ENCODE peak calls at places on chromosomes 11 and 22, in six cellular contexts. One of them, this sample, is unnamed.
A peak's percentile ranks its signal among the peaks of the same experiment; 100 is the strongest.

GRCh38 chr11:128462802-128463385 is 124.5 kb downstream of the ETS1 start:
- DNase-seq in SW480: no peak
- DNase-seq in T-helper 9 cell: no peak
- DNase-seq in brain microvascular endothelial cell: no peak
- DNase-seq in HCT116: no peak
- DNase-seq in mammary epithelial cell: no peak
- DNase-seq in this sample: no peak

GRCh38 chr11:111097191-111097590 is 148.3 kb upstream of the POU2AF2 start:
- DNase-seq in T-helper 9 cell: no peak
- DNase-seq in SW480: peak; percentile 46
- DNase-seq in brain microvascular endothelial cell: no peak
- DNase-seq in HCT116: peak; percentile 3
- DNase-seq in mammary epithelial cell: no peak
- DNase-seq in this sample: peak; percentile 56

GRCh38 chr11:295351-296205 is 3.7 kb downstream of the IFITM5 start:
- DNase-seq in brain microvascular endothelial cell: no peak
- DNase-seq in HCT116: no peak
- DNase-seq in mammary epithelial cell: no peak
- DNase-seq in SW480: no peak
- DNase-seq in T-helper 9 cell: no peak
- DNase-seq in this sample: no peak

GRCh38 chr11:114073506-114074381 is 14.2 kb downstream of the ZBTB16 start:
- DNase-seq in HCT116: no peak
- DNase-seq in SW480: no peak
- DNase-seq in T-helper 9 cell: no peak
- DNase-seq in brain microvascular endothelial cell: no peak
- DNase-seq in mammary epithelial cell: no peak
- DNase-seq in this sample: no peak

GRCh38 chr11:61375709-61376108 is 13.5 kb downstream of the TMEM138 start:
- DNase-seq in mammary epithelial cell: no peak
- DNase-seq in T-helper 9 cell: no peak
- DNase-seq in brain microvascular endothelial cell: no peak
- DNase-seq in HCT116: no peak
- DNase-seq in SW480: no peak
- DNase-seq in this sample: no peak

GRCh38 chr22:46606886-46607285 is 13.3 kb upstream of the GRAMD4 start:
- DNase-seq in brain microvascular endothelial cell: no peak
- DNase-seq in SW480: no peak
- DNase-seq in mammary epithelial cell: no peak
- DNase-seq in T-helper 9 cell: no peak
- DNase-seq in HCT116: no peak
- DNase-seq in this sample: no peak

GRCh38 chr11:69213315-69213714 is 57.6 kb downstream of the SMIM38 start:
- DNase-seq in HCT116: no peak
- DNase-seq in SW480: no peak
- DNase-seq in T-helper 9 cell: no peak
- DNase-seq in mammary epithelial cell: peak; percentile 48
- DNase-seq in brain microvascular endothelial cell: no peak
- DNase-seq in this sample: peak; percentile 12

GRCh38 chr11:2572491-2573239 is 127.1 kb downstream of the KCNQ1OT1 start:
- DNase-seq in T-helper 9 cell: no peak
- DNase-seq in HCT116: no peak
- DNase-seq in brain microvascular endothelial cell: no peak
- DNase-seq in mammary epithelial cell: no peak
- DNase-seq in SW480: no peak
- DNase-seq in this sample: no peak

GRCh38 chr11:111627591-111627990 is 25.3 kb downstream of the SIK2 start:
- DNase-seq in SW480: no peak
- DNase-seq in brain microvascular endothelial cell: no peak
- DNase-seq in mammary epithelial cell: no peak
- DNase-seq in T-helper 9 cell: no peak
- DNase-seq in HCT116: no peak
- DNase-seq in this sample: no peak

GRCh38 chr11:14768789-14769188 is 123.2 kb downstream of the CYP2R1 start:
- DNase-seq in T-helper 9 cell: no peak
- DNase-seq in HCT116: no peak
- DNase-seq in mammary epithelial cell: no peak
- DNase-seq in SW480: no peak
- DNase-seq in brain microvascular endothelial cell: no peak
- DNase-seq in this sample: no peak

GRCh38 chr11:61347916-61348461 is 13.7 kb downstream of the CYB561A3 start:
- DNase-seq in mammary epithelial cell: no peak
- DNase-seq in SW480: no peak
- DNase-seq in HCT116: no peak
- DNase-seq in brain microvascular endothelial cell: peak; percentile 31
- DNase-seq in T-helper 9 cell: no peak
- DNase-seq in this sample: no peak

GRCh38 chr22:22076937-22077703 is 94.5 kb upstream of the TOP3B start:
- DNase-seq in mammary epithelial cell: peak; percentile 68
- DNase-seq in SW480: no peak
- DNase-seq in T-helper 9 cell: no peak
- DNase-seq in brain microvascular endothelial cell: peak; percentile 11
- DNase-seq in HCT116: no peak
- DNase-seq in this sample: no peak

GRCh38 chr22:44616461-44616860 is 85.5 kb upstream of the PRR5 start:
- DNase-seq in SW480: no peak
- DNase-seq in T-helper 9 cell: no peak
- DNase-seq in mammary epithelial cell: no peak
- DNase-seq in brain microvascular endothelial cell: no peak
- DNase-seq in HCT116: no peak
- DNase-seq in this sample: no peak

GRCh38 chr11:27085605-27086004 is 45.0 kb downstream of the BBOX1 start:
- DNase-seq in SW480: no peak
- DNase-seq in mammary epithelial cell: no peak
- DNase-seq in HCT116: no peak
- DNase-seq in brain microvascular endothelial cell: no peak
- DNase-seq in T-helper 9 cell: no peak
- DNase-seq in this sample: no peak

GRCh38 chr22:40533712-40534378 is 102.7 kb downstream of the MRTFA start:
- DNase-seq in T-helper 9 cell: peak; percentile 13
- DNase-seq in brain microvascular endothelial cell: peak; percentile 69
- DNase-seq in HCT116: no peak
- DNase-seq in SW480: peak; percentile 18
- DNase-seq in mammary epithelial cell: peak; percentile 75
- DNase-seq in this sample: no peak

GRCh38 chr11:44680982-44681597 is 45.7 kb upstream of the TSPAN18 start:
- DNase-seq in HCT116: no peak
- DNase-seq in mammary epithelial cell: peak; percentile 60
- DNase-seq in SW480: peak; percentile 59
- DNase-seq in T-helper 9 cell: peak; percentile 14
- DNase-seq in brain microvascular endothelial cell: no peak
- DNase-seq in this sample: no peak

GRCh38 chr11:86745571-86745970 is 54.8 kb upstream of the PRSS23 start:
- DNase-seq in T-helper 9 cell: no peak
- DNase-seq in brain microvascular endothelial cell: peak; percentile 47
- DNase-seq in SW480: no peak
- DNase-seq in mammary epithelial cell: peak; percentile 47
- DNase-seq in HCT116: no peak
- DNase-seq in this sample: no peak

GRCh38 chr11:11814614-11815452 is 26.9 kb upstream of the USP47 start:
- DNase-seq in SW480: no peak
- DNase-seq in mammary epithelial cell: no peak
- DNase-seq in HCT116: no peak
- DNase-seq in T-helper 9 cell: no peak
- DNase-seq in brain microvascular endothelial cell: no peak
- DNase-seq in this sample: no peak

GRCh38 chr11:65792456-65792855 is 5.6 kb downstream of the OVOL1 start:
- DNase-seq in SW480: no peak
- DNase-seq in mammary epithelial cell: peak; percentile 69
- DNase-seq in brain microvascular endothelial cell: no peak
- DNase-seq in T-helper 9 cell: no peak
- DNase-seq in HCT116: no peak
- DNase-seq in this sample: peak; percentile 66

GRCh38 chr11:95877288-95877687 is 46.6 kb downstream of the MTMR2 start:
- DNase-seq in T-helper 9 cell: no peak
- DNase-seq in HCT116: no peak
- DNase-seq in SW480: no peak
- DNase-seq in brain microvascular endothelial cell: peak; percentile 94
- DNase-seq in mammary epithelial cell: peak; percentile 96
- DNase-seq in this sample: peak; percentile 46

GRCh38 chr22:49964493-49965290 is 4.1 kb downstream of the PIM3 start:
- DNase-seq in mammary epithelial cell: no peak
- DNase-seq in T-helper 9 cell: peak; percentile 13
- DNase-seq in SW480: no peak
- DNase-seq in brain microvascular endothelial cell: no peak
- DNase-seq in HCT116: no peak
- DNase-seq in this sample: no peak

GRCh38 chr11:58060939-58061672 is 30.4 kb downstream of the OR6Q1 start:
- DNase-seq in brain microvascular endothelial cell: no peak
- DNase-seq in mammary epithelial cell: peak; percentile 37
- DNase-seq in SW480: no peak
- DNase-seq in T-helper 9 cell: no peak
- DNase-seq in HCT116: no peak
- DNase-seq in this sample: no peak

GRCh38 chr11:45017329-45017728 is 66.6 kb upstream of the TP53I11 start:
- DNase-seq in HCT116: no peak
- DNase-seq in T-helper 9 cell: no peak
- DNase-seq in SW480: no peak
- DNase-seq in brain microvascular endothelial cell: no peak
- DNase-seq in mammary epithelial cell: no peak
- DNase-seq in this sample: no peak

GRCh38 chr11:124656759-124657627 is 16.5 kb downstream of the SIAE start:
- DNase-seq in SW480: no peak
- DNase-seq in T-helper 9 cell: no peak
- DNase-seq in HCT116: no peak
- DNase-seq in mammary epithelial cell: peak; percentile 66
- DNase-seq in brain microvascular endothelial cell: peak; percentile 60
- DNase-seq in this sample: no peak

GRCh38 chr22:24444729-24445466 is 17.5 kb downstream of the ADORA2A start:
- DNase-seq in mammary epithelial cell: no peak
- DNase-seq in SW480: no peak
- DNase-seq in brain microvascular endothelial cell: no peak
- DNase-seq in HCT116: no peak
- DNase-seq in T-helper 9 cell: no peak
- DNase-seq in this sample: no peak

GRCh38 chr11:73838443-73839122 is 38.1 kb downstream of the COA4 start:
- DNase-seq in brain microvascular endothelial cell: peak; percentile 36
- DNase-seq in SW480: peak; percentile 22
- DNase-seq in T-helper 9 cell: no peak
- DNase-seq in mammary epithelial cell: peak; percentile 4
- DNase-seq in HCT116: no peak
- DNase-seq in this sample: no peak

GRCh38 chr11:561148-562003 is 606 bp downstream of the RASSF7 start:
- DNase-seq in mammary epithelial cell: peak; percentile 68
- DNase-seq in HCT116: no peak
- DNase-seq in SW480: peak; percentile 91
- DNase-seq in T-helper 9 cell: no peak
- DNase-seq in brain microvascular endothelial cell: no peak
- DNase-seq in this sample: no peak

GRCh38 chr22:46935506-46936377 is 173.3 kb downstream of the TBC1D22A start:
- DNase-seq in brain microvascular endothelial cell: no peak
- DNase-seq in SW480: peak; percentile 27
- DNase-seq in T-helper 9 cell: no peak
- DNase-seq in HCT116: no peak
- DNase-seq in mammary epithelial cell: no peak
- DNase-seq in this sample: no peak

GRCh38 chr22:44924724-44925123 is 85.1 kb downstream of the PHF21B start:
- DNase-seq in HCT116: no peak
- DNase-seq in brain microvascular endothelial cell: no peak
- DNase-seq in T-helper 9 cell: no peak
- DNase-seq in SW480: no peak
- DNase-seq in mammary epithelial cell: no peak
- DNase-seq in this sample: no peak

GRCh38 chr11:6686006-6686405 is 2.9 kb upstream of the MRPL17 start:
- DNase-seq in SW480: no peak
- DNase-seq in T-helper 9 cell: no peak
- DNase-seq in HCT116: no peak
- DNase-seq in mammary epithelial cell: no peak
- DNase-seq in brain microvascular endothelial cell: no peak
- DNase-seq in this sample: no peak

GRCh38 chr22:49180683-49181024 is 647.0 kb downstream of the BRD1 start:
- DNase-seq in SW480: no peak
- DNase-seq in mammary epithelial cell: no peak
- DNase-seq in brain microvascular endothelial cell: no peak
- DNase-seq in HCT116: no peak
- DNase-seq in T-helper 9 cell: no peak
- DNase-seq in this sample: no peak

GRCh38 chr11:129989437-129989836 is 13.2 kb downstream of the PRDM10 start:
- DNase-seq in mammary epithelial cell: no peak
- DNase-seq in SW480: no peak
- DNase-seq in brain microvascular endothelial cell: no peak
- DNase-seq in HCT116: no peak
- DNase-seq in T-helper 9 cell: no peak
- DNase-seq in this sample: no peak

GRCh38 chr22:30890689-30891442 is 77.7 kb downstream of the MORC2 start:
- DNase-seq in HCT116: peak; percentile 10
- DNase-seq in SW480: peak; percentile 20
- DNase-seq in mammary epithelial cell: peak; percentile 22
- DNase-seq in T-helper 9 cell: peak; percentile 9
- DNase-seq in brain microvascular endothelial cell: peak; percentile 23
- DNase-seq in this sample: peak; percentile 41

This sample was measured in PC-9.